ENCODE peak calls at places on chromosomes 13 and 19, in six cellular contexts. N, C, G, U, D and O are unnamed samples.

GRCh38 chr19:35264281-35265125 is 4.3 kb upstream of the USF2 start:
- DNase-seq in G (no peak), D (no peak), C (peak; percentile 20), N (peak; percentile 45), U (peak; percentile 6), O (no peak)

GRCh38 chr19:3366761-3367571 is 583 bp downstream of the NFIC start:
- DNase-seq in C (no peak), D (no peak), N (peak; percentile 81), G (peak; percentile 58), U (peak; percentile 54), O (peak; percentile 64)

GRCh38 chr19:51746731-51747130 is 4.9 kb downstream of the FPR1 start:
- DNase-seq in C (no peak), U (no peak), N (no peak), G (no peak), D (no peak), O (no peak)

GRCh38 chr13:31160857-31161582 is 684 bp downstream of the HSPH1 start:
- DNase-seq in G (peak; percentile 89), C (peak; percentile 60), D (peak; percentile 46), N (peak; percentile 86), U (peak; percentile 70), O (peak; percentile 58)

GRCh38 chr13:87582399-87582798 is 88.8 kb upstream of the SLITRK5 start:
- DNase-seq in U (no peak), C (no peak), G (no peak), D (no peak), N (no peak), O (no peak)

GRCh38 chr13:105982219-105982618 is 553.2 kb downstream of the EFNB2 start:
- DNase-seq in U (no peak), C (no peak), N (no peak), G (no peak), D (no peak), O (no peak)

GRCh38 chr13:85650613-85651012 is 148.6 kb downstream of the SLITRK6 start:
- DNase-seq in G (no peak), U (no peak), N (no peak), D (no peak), C (no peak), O (no peak)

GRCh38 chr13:24270639-24271131 is 38.7 kb upstream of the C1QTNF9 start:
- DNase-seq in C (peak; percentile 61), U (peak; percentile 62), D (peak; percentile 40), N (peak; percentile 70), G (peak; percentile 75), O (peak; percentile 85)

GRCh38 chr19:58209577-58209976 is 19.1 kb upstream of the ZNF544 start:
- DNase-seq in C (no peak), N (no peak), U (no peak), D (no peak), G (no peak), O (no peak)

GRCh38 chr19:1104452-1105216 is 840 bp downstream of the GPX4 start:
- DNase-seq in N (peak; percentile 86), U (peak; percentile 82), G (peak; percentile 89), C (peak; percentile 69), D (peak; percentile 55), O (peak; percentile 81)

GRCh38 chr13:114119196-114119595 is 13.2 kb downstream of the RASA3 start:
- DNase-seq in G (peak; percentile 92), U (no peak), N (no peak), C (no peak), D (no peak), O (peak; percentile 38)

GRCh38 chr19:52007436-52007804 is 591 bp downstream of the ZNF615 start:
- DNase-seq in C (no peak), U (no peak), D (no peak), G (peak; percentile 45), N (no peak), O (no peak)

GRCh38 chr13:112754281-112755025 is 64.6 kb downstream of the ATP11A start:
- DNase-seq in G (no peak), N (no peak), U (no peak), C (no peak), D (no peak), O (no peak)

GRCh38 chr13:109715902-109716301 is 70.5 kb downstream of the IRS2 start:
- DNase-seq in U (no peak), C (no peak), D (no peak), N (no peak), G (peak; percentile 42), O (no peak)

GRCh38 chr19:35141627-35142401 is 1.2 kb upstream of the FXYD7 start:
- DNase-seq in U (no peak), C (no peak), G (no peak), N (no peak), D (no peak), O (no peak)

GRCh38 chr13:80050252-80050651 is 290.7 kb downstream of the SPRY2 start:
- DNase-seq in U (no peak), C (no peak), D (no peak), G (peak; percentile 15), N (no peak), O (no peak)

GRCh38 chr13:27632214-27632613 is 10.5 kb downstream of the POLR1D start:
- DNase-seq in N (no peak), U (no peak), C (no peak), G (no peak), D (no peak), O (no peak)

GRCh38 chr19:14174883-14175282 is 31.1 kb downstream of the ADGRL1 start:
- DNase-seq in N (no peak), U (no peak), C (no peak), G (no peak), D (no peak), O (no peak)

GRCh38 chr19:14177496-14178074 is 28.4 kb downstream of the ADGRL1 start:
- DNase-seq in G (no peak), N (no peak), U (no peak), D (no peak), C (no peak), O (no peak)

GRCh38 chr19:14175351-14175792 is 30.6 kb downstream of the ADGRL1 start:
- DNase-seq in U (no peak), D (no peak), N (no peak), G (no peak), C (no peak), O (no peak)
- H3K36me3 ChIP-seq in U (no peaks in the 10 kb centered on the region), D (peaks cover under 1% of the 10 kb centered on the region), N (no peaks in the 10 kb centered on the region), G (no peaks in the 10 kb centered on the region), C (peaks cover 76% of the 10 kb centered on the region), O (peaks cover 23% of the 10 kb centered on the region)

DNA sequence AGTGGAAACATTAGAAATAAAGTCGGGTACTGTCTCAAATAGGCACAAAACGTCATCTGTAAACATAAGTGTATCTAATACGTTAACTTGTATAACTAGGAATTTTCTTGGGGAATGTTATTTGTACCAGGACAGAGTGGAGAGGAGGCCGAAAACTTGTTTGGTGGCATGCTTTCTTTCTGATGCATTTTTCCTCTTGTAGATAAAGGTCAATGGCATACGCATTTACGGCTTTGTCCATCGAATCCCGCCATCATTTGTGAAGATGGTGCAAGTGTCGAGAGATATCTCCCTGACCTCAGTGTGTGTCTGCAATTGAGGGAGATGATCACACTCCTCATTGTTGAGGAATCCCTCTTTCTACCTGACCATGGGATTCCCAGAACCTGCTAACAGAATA is 4.7 kb downstream of the LGALS13 start:
- DNase-seq in G (no peak), C (no peak), U (no peak), N (no peak), D (no peak), O (no peak)
- H3K27me3 ChIP-seq in G (peaks cover 8% of the 10 kb centered on the region), C (peaks cover 17% of the 10 kb centered on the region), U (no peaks in the 10 kb centered on the region), N (no peaks in the 10 kb centered on the region), D (no peaks in the 10 kb centered on the region), O (no peaks in the 10 kb centered on the region)

GRCh38 chr13:46495647-46496046 is 57.3 kb upstream of the LRCH1 start:
- DNase-seq in N (no peak), C (no peak), U (no peak), G (peak; percentile 34), D (no peak), O (no peak)
- H3K4me3 ChIP-seq in N (no peak overlapping the region), C (no peak overlapping the region), U (no peak overlapping the region), G (peak overlapping the region; percentile 21), D (no peak overlapping the region), O (no peak overlapping the region)

DNA sequence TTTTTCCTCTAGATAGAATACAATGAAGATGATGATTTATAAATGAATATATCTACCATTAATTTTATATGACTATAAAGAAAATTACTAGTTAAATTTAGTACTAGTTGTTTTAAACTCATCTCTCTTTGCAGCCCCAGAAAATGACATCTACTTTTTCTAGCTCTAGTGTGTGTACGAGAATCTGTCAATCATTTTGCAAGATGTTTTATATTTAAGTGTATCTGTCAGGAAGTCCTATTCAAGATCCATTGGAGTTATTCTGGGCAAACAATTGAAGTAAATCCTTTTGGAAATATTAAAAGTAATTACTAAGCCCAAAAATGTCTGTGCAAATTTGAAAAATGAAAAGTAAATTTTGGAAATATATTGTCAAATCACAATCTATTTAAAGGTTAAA is 144.3 kb upstream of the PCDH9 start:
- DNase-seq in C (no peak), N (no peak), U (no peak), D (no peak), G (no peak), O (no peak)
- H3K36me3 ChIP-seq in C (no peaks in the 10 kb centered on the region), N (no peaks in the 10 kb centered on the region), U (no peaks in the 10 kb centered on the region), D (no peaks in the 10 kb centered on the region), G (no peaks in the 10 kb centered on the region), O (no peaks in the 10 kb centered on the region)